ENCODE peak calls at places on chromosomes 2 and 18, in six cellular contexts. V is K562, H is SK-N-SH, U is NB4, L is A549, Y is HCT116. A is an unnamed sample.

GRCh38 chr18:43719264-43719795 is 442.0 kb upstream of the SYT4 start:
- DNase-seq in V (no peak), H (no peak), U (no peak), L (no peak), Y (no peak), A (no peak)

GRCh38 chr2:1051585-1051984 is 100.9 kb downstream of the SNTG2 start:
- DNase-seq in V (no peak), H (peak; percentile 43), U (no peak), L (no peak), Y (no peak), A (no peak)

GRCh38 chr18:11901826-11902438 is 6.2 kb downstream of the MPPE1 start:
- DNase-seq in V (no peak), H (no peak), U (no peak), L (no peak), Y (no peak), A (no peak)

GRCh38 chr18:76507830-76508381 is 12.9 kb upstream of the ZNF516 start:
- DNase-seq in V (no peak), H (no peak), U (no peak), L (no peak), Y (no peak), A (no peak)

GRCh38 chr2:226431301-226431955 is 368.2 kb downstream of the IRS1 start:
- DNase-seq in V (no peak), H (no peak), U (no peak), L (no peak), Y (no peak), A (no peak)

GRCh38 chr2:68225119-68225632 is 27.2 kb downstream of the PPP3R1 start:
- DNase-seq in V (peak; percentile 22), H (peak; percentile 24), U (peak; percentile 71), L (peak; percentile 23), Y (peak; percentile 19), A (peak; percentile 26)

GRCh38 chr2:191441761-191442160 is 196.6 kb downstream of the MYO1B start:
- DNase-seq in V (no peak), H (peak; percentile 39), U (no peak), L (no peak), Y (no peak), A (no peak)

GRCh38 chr2:101814752-101815151 is 117.2 kb downstream of the MAP4K4 start:
- DNase-seq in V (no peak), H (no peak), U (no peak), L (no peak), Y (no peak), A (no peak)

DNA sequence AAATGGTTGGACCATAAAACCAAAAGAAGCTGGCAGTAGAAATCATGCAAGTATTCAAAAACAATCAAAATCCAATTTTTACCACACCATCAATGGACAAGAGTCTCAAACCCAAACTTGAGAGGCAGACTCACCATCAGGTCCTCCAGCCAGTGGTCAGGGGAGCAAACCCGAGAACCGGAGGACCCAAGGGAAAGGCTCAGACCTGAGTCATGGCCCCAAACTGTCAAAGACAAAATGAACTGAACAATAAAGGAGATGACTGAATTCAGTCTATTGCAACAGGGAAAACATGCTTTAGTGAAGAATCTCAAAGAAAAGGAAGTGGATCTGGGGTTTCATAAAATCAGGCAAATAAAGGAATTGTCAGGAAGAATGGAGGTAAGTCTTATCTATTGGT is 150.7 kb upstream of the MGAT5 start:
- DNase-seq in V (no peak), H (no peak), U (peak; percentile 12), L (no peak), Y (no peak), A (no peak)
- TF ChIP-seq MAX in V (no peak), H (no peak), U (no peak), L (no peak), Y (no peak), A (no peak)

GRCh38 chr2:216139884-216140283 is 30.7 kb downstream of the XRCC5 start:
- DNase-seq in V (peak; percentile 24), H (peak; percentile 27), U (peak; percentile 37), L (peak; percentile 15), Y (peak; percentile 21), A (no peak)
- TF ChIP-seq MAX in V (no peak), H (no peak), U (no peak), L (no peak), Y (no peak), A (no peak)

GRCh38 chr2:218984239-218985020 is 554 bp downstream of the FEV start:
- DNase-seq in V (no peak), H (peak; percentile 78), U (peak; percentile 46), L (no peak), Y (no peak), A (no peak)

GRCh38 chr2:218983971-218984238 is 1.1 kb downstream of the FEV start:
- DNase-seq in V (no peak), H (no peak), U (no peak), L (no peak), Y (no peak), A (no peak)

GRCh38 chr2:218985021-218985324 is at the start of gene FEV:
- DNase-seq in V (no peak), H (peak; percentile 84), U (no peak), L (no peak), Y (no peak), A (no peak)

GRCh38 chr2:218986148-218986761 is 1.3 kb upstream of the FEV start:
- DNase-seq in V (no peak), H (no peak), U (no peak), L (no peak), Y (no peak), A (no peak)

GRCh38 chr2:218985325-218986091 is 524 bp upstream of the FEV start:
- DNase-seq in V (peak; percentile 58), H (peak; percentile 90), U (no peak), L (no peak), Y (no peak), A (no peak)
- TF ChIP-seq MAX in V (peak; percentile 79), H (no peak), U (no peak), L (no peak), Y (no peak), A (no peak)

DNA sequence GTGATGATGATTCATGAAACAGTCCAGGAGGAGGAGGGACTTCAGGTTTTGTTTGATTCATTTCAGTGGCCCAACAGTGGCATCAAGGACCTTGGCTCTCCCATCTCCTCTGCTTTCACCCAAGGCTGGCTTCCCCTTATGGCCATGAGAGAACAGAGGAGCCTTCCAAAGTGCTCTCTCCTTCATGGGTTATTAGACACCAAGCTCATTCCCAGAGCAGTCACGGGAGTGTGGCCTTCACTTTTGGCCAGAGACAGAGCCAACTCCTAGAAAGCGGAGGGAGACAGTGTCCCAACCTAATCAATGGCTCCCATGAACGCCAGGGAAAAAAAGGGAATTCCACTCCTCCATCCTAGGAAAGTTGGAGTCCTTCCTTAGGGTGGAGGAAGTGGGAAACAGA is 886 bp upstream of the DUSP28 start:
- DNase-seq in V (no peak), H (no peak), U (peak; percentile 44), L (no peak), Y (no peak), A (no peak)
- TF ChIP-seq MAX in V (no peak), H (no peak), U (no peak), L (no peak), Y (no peak), A (no peak)

GRCh38 chr18:58336605-58337004 is 292.3 kb downstream of the ALPK2 start:
- DNase-seq in V (no peak), H (no peak), U (no peak), L (no peak), Y (no peak), A (no peak)
- TF ChIP-seq MAX in V (no peak), H (no peak), U (no peak), L (no peak), Y (no peak), A (no peak)

DNA sequence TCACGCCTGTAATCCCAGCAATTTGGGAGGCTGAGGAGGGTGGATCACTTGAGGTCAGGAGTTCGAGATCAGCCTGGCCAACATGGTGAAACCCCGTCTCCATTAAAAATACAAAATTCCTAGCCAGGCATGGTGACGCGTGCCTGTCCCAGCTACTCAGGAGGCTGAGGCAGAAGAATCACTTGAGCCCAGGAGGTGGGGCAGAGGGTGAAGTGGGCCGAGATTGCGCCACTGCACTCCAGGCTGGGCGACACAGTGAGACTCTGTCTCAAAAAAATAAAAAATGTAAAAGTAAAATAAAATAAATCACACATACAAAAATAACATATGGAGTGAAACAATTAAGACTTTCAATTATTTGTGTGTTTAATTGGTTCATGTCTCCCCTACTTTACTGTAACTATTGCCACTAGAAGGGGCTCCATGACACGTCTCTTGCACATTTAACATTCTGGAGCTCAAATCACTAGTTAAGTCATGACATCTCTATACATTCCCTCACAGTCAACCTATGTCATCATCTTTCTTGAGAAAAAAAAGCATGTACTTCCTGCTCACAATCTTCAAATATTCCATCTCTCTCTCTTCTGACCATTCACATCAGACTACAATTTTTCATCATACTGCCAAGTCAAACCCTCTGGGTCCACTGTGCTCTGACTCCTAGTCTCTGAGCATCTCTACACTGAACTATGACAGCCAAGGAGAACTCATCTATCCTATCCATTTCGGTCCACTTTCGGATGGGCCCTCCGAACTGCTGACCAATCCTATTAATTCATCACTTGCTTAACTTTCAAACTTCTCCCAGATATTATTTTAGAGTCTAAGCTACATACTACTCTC is 6.7 kb downstream of the GFPT1 start:
- DNase-seq in V (no peak), H (no peak), U (no peak), L (no peak), Y (no peak), A (no peak)
- TF ChIP-seq MAX in V (no peak), H (no peak), U (no peak), L (no peak), Y (no peak), A (no peak)